ENCODE peak calls at places on chromosomes 12 and 14, in four cellular contexts. W is dorsolateral prefrontal cortex, J is SK-N-SH, B is upper lobe of right lung. X is an unnamed sample.

GRCh38 chr12:113369391-113369790 is 11.0 kb downstream of the PLBD2 start:
- DNase-seq in W (no peak), J (no peak), B (no peak), X (no peak)

GRCh38 chr14:54257424-54257823 is 139.4 kb upstream of the CDKN3 start:
- DNase-seq in W (no peak), J (no peak), B (no peak), X (no peak)

GRCh38 chr14:100982764-100983163 is 79.2 kb upstream of the RTL1 start:
- DNase-seq in W (no peak), J (no peak), B (no peak), X (no peak)

GRCh38 chr14:39393289-39393688 is 38.9 kb downstream of the FBXO33 start:
- DNase-seq in W (no peak), J (no peak), B (no peak), X (no peak)

GRCh38 chr12:40286583-40286982 is 61.8 kb downstream of the LRRK2 start:
- DNase-seq in W (no peak), J (no peak), B (no peak), X (no peak)

GRCh38 chr14:53144244-53144643 is 8.9 kb downstream of the DDHD1 start:
- DNase-seq in W (no peak), J (no peak), B (no peak), X (no peak)

GRCh38 chr12:42309996-42310395 is 15.9 kb downstream of the ZCRB1 start:
- DNase-seq in W (no peak), J (no peak), B (no peak), X (no peak)

GRCh38 chr12:17079251-17079909 is 473.4 kb upstream of the LMO3 start:
- DNase-seq in W (no peak), J (no peak), B (no peak), X (no peak)

GRCh38 chr14:92850492-92850891 is 56.4 kb downstream of the GOLGA5 start:
- DNase-seq in W (no peak), J (no peak), B (no peak), X (no peak)

GRCh38 chr12:49893753-49894752 is 9.6 kb downstream of the FAIM2 start:
- DNase-seq in W (no peak), J (no peak), B (no peak), X (no peak)

GRCh38 chr12:122150127-122150681 is 23.8 kb downstream of the IL31 start:
- DNase-seq in W (no peak), J (peak; percentile 35), B (no peak), X (no peak)

GRCh38 chr12:3255071-3255470 is 177.9 kb downstream of the TSPAN9 start:
- DNase-seq in W (no peak), J (no peak), B (no peak), X (no peak)

GRCh38 chr14:65599375-65599774 is 186.8 kb downstream of the FUT8 start:
- DNase-seq in W (no peak), J (no peak), B (no peak), X (no peak)

GRCh38 chr12:79555006-79555925 is 135.5 kb downstream of the PAWR start:
- DNase-seq in W (no peak), J (peak; percentile 36), B (no peak), X (peak; percentile 11)

GRCh38 chr12:44532940-44533339 is 343.2 kb downstream of the NELL2 start:
- DNase-seq in W (no peak), J (no peak), B (no peak), X (no peak)

GRCh38 chr12:127893875-127894635 is 372.9 kb upstream of the TMEM132C start:
- DNase-seq in W (no peak), J (no peak), B (no peak), X (peak; percentile 21)

GRCh38 chr12:92034083-92034482 is 111.6 kb downstream of the BTG1 start:
- DNase-seq in W (no peak), J (no peak), B (no peak), X (no peak)

GRCh38 chr14:21526672-21527319 is 650 bp upstream of the SALL2 start:
- DNase-seq in W (no peak), J (no peak), B (no peak), X (no peak)

GRCh38 chr14:28375295-28375694 is 391.3 kb upstream of the FOXG1 start:
- DNase-seq in W (no peak), J (peak; percentile 0), B (no peak), X (peak; percentile 9)

GRCh38 chr12:115802767-115803166 is 474.7 kb downstream of the MED13L start:
- DNase-seq in W (no peak), J (no peak), B (no peak), X (no peak)

GRCh38 chr12:114407034-114407420 is 1.1 kb upstream of the TBX5 start:
- DNase-seq in W (no peak), J (no peak), B (no peak), X (no peak)

GRCh38 chr14:37508500-37508899 is 86.5 kb downstream of the FOXA1 start:
- DNase-seq in W (no peak), J (no peak), B (no peak), X (no peak)

GRCh38 chr14:90193925-90194324 is 62.4 kb upstream of the PSMC1 start:
- DNase-seq in W (no peak), J (peak; percentile 26), B (no peak), X (peak; percentile 9)

GRCh38 chr12:97984951-97985350 is 522.3 kb downstream of the RMST start:
- DNase-seq in W (peak; percentile 12), J (no peak), B (no peak), X (no peak)

GRCh38 chr12:72089678-72090077 is 151.0 kb downstream of the TPH2 start:
- DNase-seq in W (no peak), J (no peak), B (no peak), X (no peak)

GRCh38 chr14:50736932-50737419 is 68.9 kb upstream of the SAV1 start:
- DNase-seq in W (no peak), J (no peak), B (no peak), X (no peak)

GRCh38 chr12:94983321-94983720 is 20.2 kb downstream of the NDUFA12 start:
- DNase-seq in W (no peak), J (no peak), B (no peak), X (no peak)

GRCh38 chr14:21024668-21025373 is at the start of gene NDRG2:
- DNase-seq in W (peak; percentile 68), J (peak; percentile 95), B (peak; percentile 91), X (peak; percentile 44)

GRCh38 chr12:68352067-68352466 is 19.9 kb upstream of the MDM1 start:
- DNase-seq in W (no peak), J (no peak), B (no peak), X (no peak)

GRCh38 chr12:131003036-131003435 is 49.3 kb downstream of the ADGRD1 start:
- DNase-seq in W (no peak), J (no peak), B (no peak), X (no peak)

GRCh38 chr14:64147126-64147790 is 146.9 kb downstream of the ESR2 start:
- DNase-seq in W (no peak), J (no peak), B (no peak), X (no peak)

GRCh38 chr14:95275507-95275906 is 44.2 kb downstream of the CLMN start:
- DNase-seq in W (no peak), J (no peak), B (no peak), X (no peak)
- H3K4me3 ChIP-seq in W (no peak overlapping the region), J (no peak overlapping the region), B (no peak overlapping the region), X (no peak overlapping the region)

GRCh38 chr12:57753938-57754337 is 965 bp upstream of the MARCHF9 start:
- DNase-seq in W (no peak), J (no peak), B (no peak), X (no peak)
- H3K4me3 ChIP-seq in W (peak overlapping the region; percentile 77), J (peak overlapping the region; percentile 79), B (peak overlapping the region; percentile 66), X (peak overlapping the region; percentile 57)

DNA sequence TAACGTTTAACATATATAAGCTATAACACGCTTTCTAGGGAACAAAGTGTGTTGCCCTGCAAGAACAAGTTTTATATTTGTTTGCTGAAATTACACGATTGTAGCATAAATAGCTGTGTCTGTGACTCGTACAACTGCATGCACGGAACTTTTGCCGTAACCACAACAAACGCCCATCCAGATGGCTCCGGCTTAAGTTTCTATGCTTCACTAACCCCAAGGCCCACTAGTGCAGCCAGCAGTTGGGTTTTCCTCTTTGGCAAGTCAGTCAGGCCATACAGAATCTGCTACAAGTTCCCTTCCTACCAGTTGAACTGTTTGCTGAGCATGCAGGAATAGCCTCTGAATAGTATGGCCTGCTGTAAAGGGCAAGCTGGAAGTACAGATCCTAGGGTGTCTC is 12.1 kb downstream of the CSRP2 start:
- DNase-seq in W (no peak), J (no peak), B (no peak), X (peak; percentile 18)
- H3K4me3 ChIP-seq in W (no peak overlapping the region), J (no peak overlapping the region), B (no peak overlapping the region), X (no peak overlapping the region)

DNA sequence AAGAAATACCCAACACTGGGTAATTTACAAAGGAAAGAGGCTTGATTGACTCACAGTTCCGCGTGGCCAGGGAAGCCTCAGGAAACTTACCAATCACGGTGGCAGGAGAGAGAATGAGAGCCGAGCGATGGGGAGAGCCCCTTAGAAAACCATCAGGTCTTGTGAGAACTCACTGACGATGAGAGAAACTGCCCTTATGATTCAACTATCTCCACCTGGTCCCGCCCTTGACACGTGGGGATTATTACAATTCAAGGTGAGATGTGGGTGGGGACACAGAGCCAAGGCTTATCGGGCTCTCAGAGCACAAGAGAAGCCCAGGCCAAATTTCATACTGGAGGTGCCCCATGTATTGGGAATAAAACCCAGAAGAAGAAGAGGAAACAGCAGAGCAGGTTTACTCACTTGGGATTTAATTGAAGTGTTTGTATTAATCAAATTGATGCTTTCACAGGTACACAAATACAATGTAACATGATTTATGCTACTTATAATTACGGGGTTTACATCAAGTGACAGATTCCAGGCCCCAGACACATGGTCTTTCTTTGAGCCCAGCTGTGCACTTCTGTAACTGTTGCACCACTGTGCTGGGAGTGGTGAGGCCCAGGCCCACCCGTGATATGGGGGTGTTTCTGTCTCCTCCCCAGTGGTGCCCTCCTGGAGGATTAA is 8.2 kb upstream of the CCDC85C start:
- DNase-seq in W (no peak), J (no peak), B (no peak), X (no peak)
- H3K4me3 ChIP-seq in W (no peak overlapping the region), J (no peak overlapping the region), B (no peak overlapping the region), X (no peak overlapping the region)

GRCh38 chr12:15782667-15783066 is 6.5 kb downstream of the EPS8 start:
- DNase-seq in W (no peak), J (no peak), B (no peak), X (no peak)
- H3K4me3 ChIP-seq in W (no peak overlapping the region), J (no peak overlapping the region), B (no peak overlapping the region), X (no peak overlapping the region)

GRCh38 chr14:45658226-45658916 is 405.4 kb upstream of the MIS18BP1 start:
- DNase-seq in W (no peak), J (no peak), B (no peak), X (no peak)

GRCh38 chr14:45664668-45665356 is 411.8 kb upstream of the MIS18BP1 start:
- DNase-seq in W (no peak), J (no peak), B (no peak), X (peak; percentile 31)

DNA sequence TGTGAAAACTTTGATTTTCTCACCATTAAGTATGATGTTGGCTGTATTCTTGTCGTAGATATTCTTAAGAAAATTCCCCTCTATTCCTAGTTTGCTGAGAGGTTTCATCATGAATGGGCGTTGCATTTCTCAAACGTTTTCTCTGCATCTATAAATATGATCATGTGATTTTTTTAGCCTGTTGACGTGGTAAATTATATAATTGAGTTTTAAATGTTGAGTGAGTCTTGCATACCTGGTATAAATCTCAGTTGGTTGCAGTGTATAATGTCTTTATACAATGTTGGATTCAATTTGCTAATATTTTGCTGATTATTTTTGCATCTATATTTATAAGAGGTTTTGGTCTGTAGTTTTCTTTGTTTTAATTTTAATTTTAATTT is 405.9 kb upstream of the MIS18BP1 start:
- DNase-seq in W (no peak), J (no peak), B (no peak), X (no peak)
- H3K4me3 ChIP-seq in W (no peak overlapping the region), J (no peak overlapping the region), B (no peak overlapping the region), X (no peak overlapping the region)

X was measured in Jurkat, Clone E6-1.